ENCODE peak calls at places on chromosomes 12 and 14, in nine cellular contexts. O is neural progenitor cell, R is GM23248, D is OCI-LY7, M is PC-3, I is SK-N-SH, X is HCT116, F is hepatocyte, E is MM.1S. W is an unnamed sample.

GRCh38 chr12:104353012-104353981 is 49.8 kb downstream of the EID3 start:
- DNase-seq in X (no peak), D (no peak), M (no peak), E (no peak), F (no peak), O (no peak), I (no peak), R (no peak), W (no peak)

GRCh38 chr12:117900561-117900960 is 68.2 kb downstream of the KSR2 start:
- DNase-seq in E (no peak), O (no peak), D (no peak), I (no peak), X (no peak), R (peak), F (no peak), M (peak), W (no peak)

GRCh38 chr14:52919971-52920370 is 30.9 kb downstream of the FERMT2 start:
- DNase-seq in X (no peak), F (no peak), R (no peak), O (no peak), D (no peak), I (no peak), E (no peak), M (peak), W (no peak)

GRCh38 chr14:67417633-67418032 is 5.7 kb upstream of the PLEK2 start:
- DNase-seq in E (no peak), R (peak), D (no peak), F (no peak), X (no peak), M (no peak), O (no peak), I (no peak), W (no peak)

GRCh38 chr12:106154781-106155273 is 16.1 kb upstream of the NUAK1 start:
- DNase-seq in O (no peak), R (no peak), D (no peak), X (no peak), M (no peak), E (no peak), F (no peak), I (no peak), W (no peak)

GRCh38 chr14:88225721-88226120 is 97.3 kb downstream of the KCNK10 start:
- DNase-seq in F (no peak), O (peak), D (no peak), M (no peak), E (no peak), R (no peak), I (no peak), X (no peak), W (peak)

GRCh38 chr14:104747876-104748275 is 5.1 kb upstream of the SIVA1 start:
- DNase-seq in M (no peak), D (no peak), I (no peak), O (no peak), X (no peak), R (no peak), F (no peak), E (no peak), W (no peak)

GRCh38 chr14:31727797-31728196 is 166.6 kb downstream of the NUBPL start:
- DNase-seq in M (no peak), I (no peak), F (no peak), X (no peak), D (no peak), R (no peak), O (no peak), E (no peak), W (no peak)

GRCh38 chr12:6827982-6828670 is at the start of gene P3H3:
- DNase-seq in F (peak), M (no peak), O (peak), R (peak), X (no peak), D (peak), I (peak), E (no peak), W (peak)

GRCh38 chr12:107515446-107515958 is 170.1 kb upstream of the PWP1 start:
- DNase-seq in R (peak), X (peak), M (peak), E (peak), F (peak), I (no peak), O (no peak), D (no peak), W (peak)

GRCh38 chr12:12764824-12765223 is 20.6 kb upstream of the APOLD1 start:
- DNase-seq in D (no peak), X (no peak), F (no peak), R (no peak), E (no peak), M (no peak), O (no peak), I (no peak), W (peak)

GRCh38 chr12:6367969-6368892 is 7.1 kb downstream of the SCNN1A start:
- DNase-seq in R (no peak), M (peak), I (no peak), D (peak), E (peak), X (no peak), O (no peak), F (no peak), W (no peak)

GRCh38 chr14:76708028-76708427 is 53.2 kb upstream of the VASH1 start:
- DNase-seq in M (no peak), R (peak), I (no peak), E (no peak), X (no peak), D (no peak), O (no peak), F (no peak), W (no peak)

GRCh38 chr12:3150820-3151590 is 73.8 kb downstream of the TSPAN9 start:
- DNase-seq in E (no peak), M (no peak), F (no peak), I (peak), O (peak), R (peak), X (no peak), D (no peak), W (peak)

GRCh38 chr12:13362260-13362841 is 165.8 kb downstream of the EMP1 start:
- DNase-seq in M (peak), O (peak), I (peak), X (peak), F (peak), E (peak), D (peak), R (peak), W (peak)

GRCh38 chr12:52277486-52278245 is 3.2 kb downstream of the KRT86 start:
- DNase-seq in I (no peak), F (no peak), D (no peak), X (no peak), O (no peak), E (no peak), M (no peak), R (no peak), W (no peak)

GRCh38 chr14:28012629-28013415 is 753.8 kb upstream of the FOXG1 start:
- DNase-seq in I (peak), E (no peak), X (no peak), O (peak), R (no peak), D (no peak), M (peak), F (no peak), W (peak)

GRCh38 chr14:64444140-64444539 is 21.2 kb upstream of the AKAP5 start:
- DNase-seq in M (no peak), O (no peak), R (no peak), I (no peak), F (no peak), E (no peak), X (no peak), D (no peak), W (no peak)
- TF ChIP-seq EZH2phosphoT487 in M (no peak), O (no peak), R (no peak), I (no peak), F (no peak), E (no peak), X (no peak), D (no peak), W (no peak)

GRCh38 chr14:25003537-25003936 is 46.4 kb downstream of the STXBP6 start:
- DNase-seq in I (no peak), D (no peak), X (no peak), F (no peak), M (peak), O (no peak), E (no peak), R (peak), W (no peak)
- TF ChIP-seq EZH2phosphoT487 in I (no peak), D (no peak), X (no peak), F (no peak), M (no peak), O (no peak), E (no peak), R (no peak), W (no peak)

GRCh38 chr14:73227812-73228781 is 9.2 kb upstream of the PAPLN start:
- DNase-seq in O (peak), D (no peak), E (no peak), R (peak), M (peak), F (peak), X (no peak), I (peak), W (peak)
- TF ChIP-seq EZH2phosphoT487 in O (no peak), D (no peak), E (no peak), R (no peak), M (no peak), F (no peak), X (no peak), I (no peak), W (no peak)

GRCh38 chr14:85464135-85464534 is 65.8 kb upstream of the FLRT2 start:
- DNase-seq in D (no peak), M (no peak), O (no peak), I (no peak), E (no peak), X (no peak), F (no peak), R (no peak), W (no peak)
- TF ChIP-seq EZH2phosphoT487 in D (no peak), M (no peak), O (no peak), I (no peak), E (no peak), X (no peak), F (no peak), R (no peak), W (no peak)

GRCh38 chr14:21748869-21749303 is 75.3 kb upstream of the OR4E1 start:
- DNase-seq in M (peak), O (peak), X (peak), F (peak), R (peak), I (peak), D (peak), E (peak), W (peak)
- TF ChIP-seq EZH2phosphoT487 in M (no peak), O (no peak), X (no peak), F (no peak), R (no peak), I (no peak), D (no peak), E (no peak), W (no peak)

GRCh38 chr12:93128332-93128707 is 199.2 kb upstream of the EEA1 start:
- DNase-seq in O (no peak), D (no peak), M (no peak), X (no peak), F (no peak), E (no peak), R (no peak), I (no peak), W (no peak)
- TF ChIP-seq EZH2phosphoT487 in O (no peak), D (no peak), M (no peak), X (no peak), F (no peak), E (no peak), R (no peak), I (no peak), W (no peak)

DNA sequence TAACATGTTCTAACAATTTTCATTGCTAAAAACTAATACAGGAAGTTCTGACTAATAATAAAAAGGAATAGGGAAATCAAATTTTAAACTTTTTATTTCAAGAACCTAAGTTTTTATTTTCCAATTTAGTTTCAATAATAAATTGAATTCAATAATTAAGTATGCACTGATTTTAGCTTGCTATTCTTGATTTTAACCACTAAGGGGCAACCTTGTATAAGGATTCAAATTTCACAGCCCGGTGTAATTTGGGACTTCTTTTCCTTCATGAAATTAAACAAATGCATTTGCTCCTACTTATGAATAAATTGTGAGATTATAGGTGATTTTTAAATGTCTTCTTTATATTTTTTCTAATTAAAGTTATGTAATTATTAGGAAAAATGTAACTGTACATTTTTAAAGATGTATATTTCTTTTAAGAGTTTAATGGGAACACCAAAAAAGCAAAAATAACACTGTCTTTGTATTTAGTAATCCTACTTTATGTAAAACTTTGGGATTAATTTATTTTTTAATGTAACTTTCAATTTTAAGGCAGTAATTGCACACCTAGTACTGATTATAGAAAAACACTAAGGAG is 241.4 kb upstream of the PDZRN4 start:
- DNase-seq in M (peak), O (peak), X (peak), R (peak), E (peak), I (peak), D (peak), F (peak), W (peak)
- TF ChIP-seq EZH2phosphoT487 in M (no peak), O (no peak), X (no peak), R (no peak), E (no peak), I (no peak), D (no peak), F (no peak), W (no peak)

GRCh38 chr14:89669209-89669608 is 252.2 kb upstream of the FOXN3 start:
- DNase-seq in E (no peak), F (no peak), M (no peak), O (no peak), D (no peak), R (no peak), I (no peak), X (no peak), W (no peak)

GRCh38 chr14:89674906-89675305 is 257.9 kb upstream of the FOXN3 start:
- DNase-seq in O (no peak), D (no peak), E (no peak), F (no peak), I (no peak), R (no peak), X (no peak), M (no peak), W (no peak)

GRCh38 chr14:89675590-89675989 is 258.6 kb upstream of the FOXN3 start:
- DNase-seq in X (no peak), R (no peak), E (no peak), O (no peak), M (no peak), D (no peak), F (no peak), I (no peak), W (no peak)

GRCh38 chr14:89672636-89673279 is 255.7 kb upstream of the FOXN3 start:
- DNase-seq in E (no peak), R (no peak), F (peak), M (peak), X (no peak), D (no peak), I (no peak), O (no peak), W (no peak)

DNA sequence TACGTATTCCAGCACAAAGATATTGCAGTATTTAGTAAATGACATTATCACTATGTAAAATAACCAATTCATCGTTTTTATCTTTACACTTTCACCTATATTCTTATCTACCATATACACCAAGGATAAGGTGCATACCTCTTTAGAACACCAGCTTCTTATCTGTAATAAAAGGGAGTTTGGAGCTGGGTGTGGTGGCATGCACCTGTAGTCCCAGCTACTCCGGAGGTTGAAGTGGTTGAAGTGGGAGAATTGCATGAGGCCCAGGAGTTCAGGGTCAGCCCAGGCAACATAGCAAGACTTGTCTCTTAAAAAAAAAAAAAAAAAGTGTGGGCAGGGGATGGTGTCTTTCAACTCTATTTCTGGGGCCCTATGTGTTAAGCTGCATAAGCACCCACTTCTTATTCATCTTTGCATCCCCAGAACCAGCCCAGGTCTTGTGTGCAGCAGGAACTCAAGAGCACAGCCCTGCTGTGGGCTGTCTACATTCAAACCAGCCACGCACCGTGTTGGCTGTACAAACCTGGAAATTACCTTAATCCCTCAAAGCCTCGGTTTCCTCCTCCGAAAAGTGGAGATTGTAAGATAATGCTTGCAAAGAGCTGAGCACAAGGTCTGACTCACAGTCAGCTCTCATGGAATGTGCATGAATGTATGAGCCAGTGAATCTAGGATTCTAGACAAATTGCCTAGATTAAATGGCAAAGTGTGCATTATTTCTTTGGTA is 256.6 kb upstream of the FOXN3 start:
- DNase-seq in I (no peak), O (no peak), E (no peak), M (peak), D (no peak), F (peak), R (peak), X (no peak), W (no peak)
- TF ChIP-seq EZH2phosphoT487 in I (no peak), O (no peak), E (no peak), M (no peak), D (no peak), F (no peak), R (no peak), X (no peak), W (no peak)

GRCh38 chr12:110279976-110280783 is 867 bp upstream of the ATP2A2 start:
- DNase-seq in O (peak), I (peak), X (no peak), M (peak), F (peak), E (peak), R (peak), D (peak), W (peak)
- TF ChIP-seq EZH2phosphoT487 in O (no peak), I (no peak), X (no peak), M (no peak), F (no peak), E (no peak), R (no peak), D (no peak), W (no peak)

W was measured in GM23338.